ENCODE peak calls at places on chromosome 14, in six cellular contexts. H is GM12891, A is K562, Q is H1, B is HepG2, D is GM12878. M is an unnamed sample.
A peak's percentile ranks its signal among the peaks of the same experiment; 100 is the strongest.

GRCh38 chr14:71354801-71355200 is 447.5 kb downstream of the PCNX1 start:
- DNase-seq in H (no peak), A (no peak), Q (peak; percentile 17), B (no peak), D (no peak), M (no peak)

GRCh38 chr14:61280092-61280525 is 1.0 kb downstream of the TMEM30B start:
- DNase-seq in H (no peak), A (no peak), Q (no peak), B (no peak), D (no peak), M (no peak)

GRCh38 chr14:37493606-37494005 is 101.4 kb downstream of the FOXA1 start:
- DNase-seq in H (no peak), A (no peak), Q (no peak), B (peak; percentile 20), D (no peak), M (no peak)

GRCh38 chr14:64501326-64502171 is 2.1 kb downstream of the ZBTB25 start:
- DNase-seq in H (no peak), A (no peak), Q (no peak), B (peak; percentile 55), D (no peak), M (no peak)

GRCh38 chr14:60805881-60806569 is 71.5 kb downstream of the MNAT1 start:
- DNase-seq in H (no peak), A (no peak), Q (no peak), B (no peak), D (no peak), M (no peak)

GRCh38 chr14:30813182-30813581 is 61.2 kb upstream of the COCH start:
- DNase-seq in H (no peak), A (no peak), Q (no peak), B (no peak), D (no peak), M (no peak)

GRCh38 chr14:73260574-73260973 is 23.3 kb downstream of the PAPLN start:
- DNase-seq in H (no peak), A (no peak), Q (no peak), B (peak; percentile 24), D (no peak), M (no peak)

GRCh38 chr14:100895411-100895810 is 8.1 kb downstream of the RTL1 start:
- DNase-seq in H (no peak), A (no peak), Q (no peak), B (no peak), D (no peak), M (no peak)

GRCh38 chr14:102953100-102953499 is 30.6 kb downstream of the AMN start:
- DNase-seq in H (no peak), A (no peak), Q (no peak), B (no peak), D (no peak), M (no peak)

GRCh38 chr14:100150932-100151587 is 8.4 kb downstream of the DEGS2 start:
- DNase-seq in H (no peak), A (no peak), Q (no peak), B (no peak), D (no peak), M (no peak)

GRCh38 chr14:77654001-77654431 is 37.6 kb upstream of the SPTLC2 start:
- DNase-seq in H (no peak), A (no peak), Q (no peak), B (no peak), D (no peak), M (no peak)

GRCh38 chr14:57362356-57362755 is 28.0 kb upstream of the NAA30 start:
- DNase-seq in H (no peak), A (no peak), Q (no peak), B (peak; percentile 42), D (no peak), M (no peak)

GRCh38 chr14:36449903-36450302 is 70.1 kb downstream of the NKX2-1 start:
- DNase-seq in H (no peak), A (no peak), Q (no peak), B (no peak), D (no peak), M (no peak)

GRCh38 chr14:92492261-92492660 is 21.3 kb upstream of the RIN3 start:
- DNase-seq in H (no peak), A (no peak), Q (no peak), B (no peak), D (no peak), M (no peak)

GRCh38 chr14:99734406-99735051 is 50.4 kb downstream of the CYP46A1 start:
- DNase-seq in H (no peak), A (no peak), Q (no peak), B (no peak), D (no peak), M (no peak)

GRCh38 chr14:77063581-77064289 is 34.3 kb upstream of the CIPC start:
- DNase-seq in H (no peak), A (no peak), Q (no peak), B (no peak), D (no peak), M (no peak)

GRCh38 chr14:72094844-72095582 is 162.8 kb downstream of the RGS6 start:
- DNase-seq in H (no peak), A (no peak), Q (no peak), B (no peak), D (peak; percentile 48), M (no peak)

DNA sequence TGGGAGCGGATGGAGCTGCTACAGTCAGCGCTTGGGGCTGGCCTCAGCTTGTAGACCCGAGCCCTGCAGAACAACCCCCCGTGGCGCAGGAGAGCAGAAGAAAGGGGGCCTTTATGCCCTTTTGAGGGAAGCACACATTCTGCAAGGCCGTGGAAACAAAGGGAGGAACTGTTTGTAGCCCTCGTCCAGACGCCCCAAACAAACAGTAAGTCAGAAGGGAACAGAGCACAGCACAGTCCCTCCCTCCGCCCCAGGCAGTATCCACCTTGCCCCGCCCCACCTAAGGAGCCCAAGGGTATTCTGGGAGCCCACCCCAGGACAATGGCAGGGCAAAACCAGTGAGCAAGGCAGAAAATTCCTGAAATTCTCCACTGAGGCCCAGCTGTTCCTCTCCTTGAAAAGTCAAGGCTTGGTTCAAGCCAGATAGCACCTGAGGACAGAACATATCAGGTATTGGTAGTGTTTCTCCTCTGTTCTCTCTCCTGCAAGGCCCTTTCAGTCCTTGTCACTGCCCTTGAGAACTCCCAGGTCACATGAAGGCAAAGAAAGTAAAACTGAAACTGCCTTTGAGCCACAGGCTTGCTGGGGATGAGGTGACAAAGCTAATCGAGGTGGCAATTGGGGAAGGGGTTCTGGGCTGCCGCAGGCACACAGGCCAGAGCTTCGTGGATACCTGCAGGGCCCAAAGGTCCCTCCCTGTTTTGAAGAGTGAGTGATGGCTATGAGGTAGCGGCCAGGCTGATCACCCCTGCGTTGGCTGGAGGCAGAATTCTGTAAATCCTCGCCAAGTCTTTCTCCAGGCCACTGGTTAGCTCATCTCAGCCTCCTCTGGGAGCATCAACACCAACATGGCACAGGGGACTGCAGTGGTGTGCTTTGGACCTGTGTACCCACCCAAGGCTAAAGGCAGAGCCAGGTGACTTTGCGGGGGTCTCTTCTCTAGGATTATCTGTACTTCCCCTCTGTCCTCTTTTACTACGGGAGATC is 499 bp downstream of the DGLUCY start:
- DNase-seq in H (peak; percentile 67), A (peak; percentile 79), Q (peak; percentile 81), B (peak; percentile 79), D (peak; percentile 86), M (peak; percentile 69)
- TF ChIP-seq POLR2A in H (peak; percentile 67), A (peak; percentile 77), Q (peak; percentile 75), B (peak; percentile 71), D (peak; percentile 82), M (peak; percentile 47)

GRCh38 chr14:54106802-54107377 is 150.3 kb upstream of the BMP4 start:
- DNase-seq in H (no peak), A (no peak), Q (no peak), B (peak; percentile 63), D (no peak), M (no peak)

GRCh38 chr14:54109521-54110120 is 153.0 kb upstream of the BMP4 start:
- DNase-seq in H (no peak), A (no peak), Q (no peak), B (peak; percentile 15), D (no peak), M (no peak)

GRCh38 chr14:54105898-54106297 is 149.3 kb upstream of the BMP4 start:
- DNase-seq in H (no peak), A (no peak), Q (no peak), B (no peak), D (no peak), M (no peak)

GRCh38 chr14:54105406-54105805 is 148.8 kb upstream of the BMP4 start:
- DNase-seq in H (no peak), A (no peak), Q (no peak), B (no peak), D (no peak), M (no peak)

DNA sequence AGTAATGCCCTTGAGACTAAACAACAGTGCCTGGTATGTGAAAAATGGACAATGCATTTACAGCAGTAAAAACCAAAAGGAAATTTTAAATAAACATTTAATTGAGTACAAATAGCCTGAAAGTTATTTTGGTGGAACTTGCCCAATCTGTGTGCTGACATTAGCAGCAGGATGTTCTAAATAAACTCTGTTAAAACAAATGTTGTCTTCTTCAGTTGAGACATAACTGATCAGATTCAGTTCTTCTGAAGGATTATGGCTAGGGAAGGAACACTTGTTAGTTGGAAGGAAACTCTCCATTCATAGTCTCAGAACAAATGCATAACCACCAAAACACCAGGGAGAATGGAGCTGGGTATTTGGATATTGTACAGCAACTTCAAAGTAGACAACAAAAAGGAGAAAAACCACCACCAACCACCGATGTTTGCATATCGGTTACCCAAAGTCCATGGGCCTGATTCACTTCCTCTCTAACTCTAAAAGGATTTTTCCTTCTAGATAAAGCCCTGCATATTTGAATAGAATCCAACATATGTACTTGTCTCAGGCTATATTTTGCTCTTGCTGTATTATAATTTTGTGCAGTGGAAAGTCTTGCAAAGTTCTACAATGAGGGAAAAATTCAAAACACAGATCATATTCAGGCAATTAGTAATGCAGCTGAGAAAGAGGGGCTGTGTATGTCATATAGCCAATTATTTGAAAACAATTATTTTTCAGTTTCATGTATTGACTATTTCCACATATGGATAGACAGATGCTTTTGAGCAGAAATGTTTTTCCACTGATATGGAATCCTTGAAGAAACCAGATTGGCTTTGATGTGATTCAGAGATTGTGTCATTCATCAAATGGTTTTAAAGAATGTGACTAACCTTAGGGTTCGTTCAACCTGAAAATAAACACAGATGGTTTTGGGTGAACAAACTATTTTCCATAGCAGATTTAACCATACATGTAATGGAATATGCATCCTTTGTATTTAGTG is 152.2 kb upstream of the BMP4 start:
- DNase-seq in H (no peak), A (no peak), Q (no peak), B (peak; percentile 96), D (no peak), M (no peak)
- TF ChIP-seq TAF1 in H (no peak), A (no peak), Q (no peak), B (peak; percentile 14), D (no peak), M (no peak)

GRCh38 chr14:47264842-47265241 is 410.6 kb downstream of the MDGA2 start:
- DNase-seq in H (no peak), A (no peak), Q (no peak), B (no peak), D (no peak), M (no peak)
- TF ChIP-seq POLR2AphosphoS5 in H (no peak), A (no peak), Q (no peak), B (no peak), D (no peak), M (no peak)

DNA sequence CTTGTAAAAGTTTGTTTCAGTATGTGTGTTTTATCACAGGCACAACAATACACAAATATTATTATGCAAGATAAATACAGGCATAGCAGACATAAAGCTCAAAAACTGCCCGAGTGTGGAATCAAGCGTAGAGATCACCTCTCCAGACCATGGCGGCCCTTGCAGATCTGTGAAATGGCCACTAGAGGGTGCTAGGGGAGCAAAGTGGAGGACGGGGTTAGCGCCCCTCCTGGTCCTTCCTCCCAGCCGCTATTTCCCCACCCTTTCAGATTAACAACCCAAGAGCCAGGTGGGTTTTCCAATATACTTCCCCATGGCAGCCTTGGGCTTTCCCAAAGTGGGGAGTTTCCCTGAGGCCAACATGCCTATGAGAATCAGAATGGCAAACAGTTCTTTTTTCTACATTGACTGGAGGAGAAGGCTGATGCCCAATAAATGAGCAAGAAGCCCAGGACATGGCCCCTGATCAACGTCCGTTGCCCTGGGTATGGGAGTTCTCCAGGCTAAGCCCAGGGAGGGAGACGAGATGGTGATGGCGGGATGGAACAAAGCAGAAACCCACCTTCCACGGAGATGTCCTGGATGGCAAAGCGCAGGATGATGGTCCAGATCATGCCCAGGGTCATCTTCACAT is 67.4 kb downstream of the ACTN1 start:
- DNase-seq in H (peak; percentile 79), A (peak; percentile 88), Q (peak; percentile 59), B (peak; percentile 74), D (no peak), M (peak; percentile 77)
- TF ChIP-seq POLR2A in H (no peak), A (no peak), Q (no peak), B (no peak), D (no peak), M (no peak)